ENCODE peak calls at places on chromosomes 6 and 20, in ten cellular contexts. H is neural progenitor cell, C is A549, U is PC-9, Q is GM23338, O is HCT116, W is cardiac muscle cell, G is PC-3, M is ascending aorta, I is dorsolateral prefrontal cortex. P is an unnamed sample.

GRCh38 chr6:63571382-63571882 is 848 bp upstream of the LOC128125822 start:
- DNase-seq in Q (peak), O (no peak), W (no peak), H (no peak), U (no peak), C (no peak), I (no peak), G (no peak), M (no peak), P (no peak)

GRCh38 chr20:36855241-36855657 is 20.7 kb upstream of the TLDC2 start:
- DNase-seq in H (no peak), G (no peak), U (no peak), W (no peak), M (no peak), Q (no peak), C (no peak), O (no peak), I (no peak), P (no peak)

GRCh38 chr6:16688984-16689636 is 72.2 kb downstream of the ATXN1 start:
- DNase-seq in O (no peak), Q (no peak), H (no peak), I (no peak), C (peak), M (no peak), U (no peak), W (peak), G (peak), P (no peak)

GRCh38 chr20:63100926-63101699 is 94.3 kb upstream of the BHLHE23 start:
- DNase-seq in M (peak), I (peak), G (no peak), W (no peak), H (no peak), O (no peak), Q (no peak), C (no peak), U (no peak), P (no peak)

GRCh38 chr6:138432063-138432356 is 28.0 kb downstream of the HEBP2 start:
- DNase-seq in O (no peak), Q (no peak), C (no peak), H (no peak), G (no peak), U (no peak), W (no peak), M (no peak), I (no peak), P (no peak)

GRCh38 chr20:49325981-49326380 is 48.1 kb upstream of the ZNFX1 start:
- DNase-seq in W (peak), H (no peak), G (no peak), Q (no peak), C (no peak), U (no peak), M (no peak), I (no peak), O (no peak), P (no peak)

GRCh38 chr20:47357296-47358051 is 975 bp upstream of the ZMYND8 start:
- DNase-seq in W (peak), C (peak), M (peak), I (peak), G (peak), Q (peak), O (peak), H (peak), U (peak), P (peak)

GRCh38 chr6:47098570-47098993 is 56.5 kb upstream of the ADGRF1 start:
- DNase-seq in W (peak), C (no peak), U (no peak), M (no peak), I (no peak), G (no peak), O (no peak), Q (no peak), H (no peak), P (peak)

GRCh38 chr6:138485005-138485545 is 14.2 kb downstream of the NHSL1 start:
- DNase-seq in W (peak), C (no peak), O (no peak), M (no peak), U (no peak), H (peak), Q (peak), I (no peak), G (no peak), P (no peak)

GRCh38 chr6:1869766-1870165 is 260.1 kb downstream of the FOXC1 start:
- DNase-seq in C (no peak), W (no peak), Q (no peak), G (no peak), M (no peak), H (no peak), I (no peak), U (no peak), O (no peak), P (no peak)

GRCh38 chr6:34459899-34460593 is 5.8 kb upstream of the PACSIN1 start:
- DNase-seq in W (peak), M (no peak), Q (peak), C (peak), G (peak), I (no peak), H (peak), O (peak), U (no peak), P (peak)

GRCh38 chr6:139060332-139060731 is 31.8 kb downstream of the ABRACL start:
- DNase-seq in M (no peak), H (no peak), W (peak), Q (no peak), O (no peak), G (no peak), C (no peak), U (no peak), I (no peak), P (no peak)

GRCh38 chr6:165577556-165577955 is 85.5 kb downstream of the PDE10A start:
- DNase-seq in Q (no peak), O (no peak), U (no peak), W (no peak), M (no peak), I (no peak), C (no peak), G (no peak), H (no peak), P (no peak)

GRCh38 chr6:93104195-93104817 is 315.1 kb downstream of the EPHA7 start:
- DNase-seq in U (no peak), W (peak), O (no peak), C (no peak), H (peak), Q (no peak), G (no peak), M (no peak), I (no peak), P (no peak)

GRCh38 chr6:3045777-3046176 is 22.5 kb upstream of the RIPK1 start:
- DNase-seq in Q (no peak), I (no peak), W (no peak), H (no peak), U (no peak), M (no peak), G (no peak), C (no peak), O (no peak), P (no peak)

GRCh38 chr20:32019156-32019510 is 8.9 kb downstream of the CCM2L start:
- DNase-seq in M (no peak), O (no peak), Q (peak), C (peak), G (no peak), U (peak), I (no peak), H (peak), W (no peak), P (no peak)

GRCh38 chr6:55212147-55212546 is 37.8 kb downstream of the HCRTR2 start:
- DNase-seq in Q (no peak), C (no peak), U (no peak), I (no peak), H (no peak), M (no peak), G (peak), O (no peak), W (peak), P (no peak)

GRCh38 chr20:7193681-7194080 is 426.2 kb downstream of the BMP2 start:
- DNase-seq in O (no peak), H (no peak), G (peak), U (no peak), I (no peak), M (no peak), Q (no peak), W (no peak), C (no peak), P (no peak)

GRCh38 chr20:31890646-31891045 is 20.2 kb downstream of the TTLL9 start:
- DNase-seq in G (no peak), H (no peak), M (no peak), O (no peak), C (no peak), W (no peak), Q (no peak), I (no peak), U (no peak), P (no peak)

GRCh38 chr6:42375007-42375635 is 76.6 kb downstream of the TRERF1 start:
- DNase-seq in W (no peak), C (no peak), O (no peak), H (no peak), I (no peak), M (no peak), Q (no peak), U (no peak), G (no peak), P (no peak)

GRCh38 chr6:137272403-137272802 is 53.2 kb upstream of the IFNGR1 start:
- DNase-seq in G (no peak), U (no peak), Q (no peak), O (no peak), M (no peak), C (no peak), H (no peak), I (no peak), W (no peak), P (no peak)

GRCh38 chr20:23084282-23084844 is 1.8 kb downstream of the CD93 start:
- DNase-seq in H (no peak), I (no peak), Q (no peak), C (no peak), U (no peak), M (no peak), G (no peak), O (no peak), W (no peak), P (no peak)

GRCh38 chr20:23086056-23086551 is at the start of gene CD93:
- DNase-seq in G (no peak), O (no peak), H (no peak), I (no peak), W (peak), M (peak), C (no peak), Q (peak), U (no peak), P (peak)

GRCh38 chr20:23083553-23084220 is 2.4 kb downstream of the CD93 start:
- DNase-seq in H (no peak), O (no peak), I (no peak), C (no peak), M (no peak), G (no peak), U (no peak), W (no peak), Q (no peak), P (no peak)

GRCh38 chr20:23085415-23086055 is 589 bp downstream of the CD93 start:
- DNase-seq in M (no peak), G (no peak), C (no peak), W (no peak), Q (no peak), O (no peak), U (no peak), H (no peak), I (no peak), P (no peak)

DNA sequence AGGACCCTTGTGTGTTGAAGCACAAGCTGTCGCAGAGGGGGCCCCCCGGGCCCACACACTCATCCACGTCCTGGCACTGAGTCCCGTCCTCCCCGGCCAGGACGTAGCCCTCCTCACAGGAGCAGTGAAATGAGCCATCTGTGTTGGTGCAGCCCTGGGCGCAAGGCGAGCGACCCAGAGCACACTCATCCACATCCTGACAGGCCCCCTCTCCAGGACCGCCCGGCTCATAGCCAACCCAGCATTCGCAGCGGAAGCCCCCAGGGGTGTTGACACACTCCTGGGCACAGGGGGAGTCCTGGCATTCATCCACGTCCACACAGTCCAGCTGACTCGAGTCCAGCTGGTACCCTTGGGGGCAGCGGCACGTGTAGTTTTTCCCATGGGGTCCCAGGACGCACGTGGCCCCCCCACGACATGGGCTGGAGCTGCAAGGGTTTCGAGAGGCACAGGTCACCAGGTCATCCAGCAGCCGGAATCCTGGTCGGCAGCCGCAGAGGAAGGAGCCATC is 1.2 kb downstream of the CD93 start:
- DNase-seq in U (no peak), H (no peak), G (no peak), I (no peak), Q (no peak), C (no peak), M (no peak), O (no peak), W (no peak), P (no peak)
- H3K4me3 ChIP-seq in U (no peak), H (no peak), G (no peak), I (no peak), Q (no peak), C (no peak), M (peak), O (no peak), W (no peak), P (peak)

GRCh38 chr20:24764825-24765224 is 184.2 kb upstream of the CST7 start:
- DNase-seq in U (no peak), G (no peak), I (no peak), Q (no peak), M (peak), W (no peak), H (no peak), C (no peak), O (no peak), P (no peak)
- H3K27ac ChIP-seq in U (no peak), G (no peak), I (no peak), Q (no peak), M (no peak), W (no peak), H (no peak), C (no peak), O (no peak), P (no peak)

DNA sequence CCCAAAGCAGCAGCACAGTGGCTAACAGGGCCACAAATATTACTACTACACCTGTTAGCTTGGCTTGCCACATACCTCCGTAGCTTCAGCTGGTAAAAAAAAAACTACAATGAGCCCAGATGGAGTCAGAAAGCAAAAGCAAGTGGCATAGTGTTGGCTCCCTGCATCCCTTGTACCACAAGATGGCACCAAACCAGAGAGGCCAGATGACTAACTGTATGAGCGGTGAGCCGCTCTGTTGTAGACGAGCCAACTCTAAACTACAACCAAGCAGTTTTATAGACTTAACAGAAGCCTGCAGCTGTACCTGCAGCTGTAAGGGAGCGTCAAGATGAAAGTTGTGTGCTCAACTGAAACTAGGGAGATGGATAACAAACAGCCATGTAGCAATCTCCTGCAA is 84.5 kb upstream of the MCHR2 start:
- DNase-seq in U (no peak), Q (peak), O (peak), G (peak), M (no peak), W (peak), C (peak), H (peak), I (no peak), P (peak)
- TF ChIP-seq CTCF in U (no peak), Q (peak), O (peak), G (peak), M (no peak), W (peak), C (peak), H (peak), I (peak), P (no peak)

GRCh38 chr6:122400467-122401089 is 1.1 kb downstream of the HSF2 start:
- DNase-seq in H (no peak), C (no peak), G (no peak), Q (no peak), I (no peak), M (no peak), O (no peak), W (no peak), U (no peak), P (no peak)
- H3K4me3 ChIP-seq in H (peak), C (peak), G (peak), Q (peak), I (peak), M (peak), O (peak), W (peak), U (peak), P (peak)

DNA sequence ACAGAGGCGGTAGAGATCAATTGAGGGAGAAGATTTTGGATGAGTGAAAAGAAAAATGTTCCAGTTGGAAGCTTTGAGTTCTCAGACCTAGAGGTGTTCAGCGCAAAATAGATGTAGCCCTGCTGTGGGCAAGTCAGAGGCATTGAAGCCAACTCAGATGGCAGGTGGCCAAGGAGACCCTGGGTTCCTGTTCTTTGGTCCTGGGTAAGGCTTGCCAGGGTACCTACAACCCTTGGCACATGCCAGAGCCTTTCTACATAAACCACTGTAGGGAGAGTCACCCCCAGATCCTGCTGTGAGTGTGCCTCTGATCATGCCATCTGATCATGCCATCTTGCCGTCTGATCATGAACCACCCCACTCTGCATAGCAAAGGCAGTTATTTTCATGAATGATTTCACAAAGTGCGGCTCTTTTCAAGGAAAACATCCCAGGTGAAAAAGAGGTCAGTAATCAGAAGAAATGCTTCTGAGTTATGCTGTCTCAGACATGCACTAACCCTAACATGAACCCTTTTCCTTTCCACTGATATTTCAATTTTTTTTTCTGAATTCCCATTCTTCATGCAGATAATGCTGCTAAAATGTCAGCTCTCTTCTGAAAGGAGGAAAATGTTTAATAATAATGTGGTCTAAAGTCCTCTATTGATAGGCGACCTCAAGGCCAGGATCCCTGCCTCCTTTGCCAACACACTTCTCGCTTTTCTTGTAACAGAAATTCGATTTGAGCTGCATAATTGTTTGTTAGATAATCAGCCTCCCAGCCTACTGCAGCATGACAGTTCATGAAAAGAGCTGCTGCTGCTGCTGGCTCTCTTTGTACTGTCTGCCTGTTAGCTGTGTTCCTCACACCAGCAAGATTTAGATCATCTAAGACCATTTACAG is 153.7 kb downstream of the MTHFD1L start:
- DNase-seq in C (no peak), G (no peak), Q (no peak), H (no peak), I (no peak), M (no peak), O (no peak), U (no peak), W (no peak), P (no peak)
- H3K27ac ChIP-seq in C (peak), G (no peak), Q (no peak), H (no peak), I (no peak), M (no peak), O (peak), U (no peak), W (peak), P (peak)

DNA sequence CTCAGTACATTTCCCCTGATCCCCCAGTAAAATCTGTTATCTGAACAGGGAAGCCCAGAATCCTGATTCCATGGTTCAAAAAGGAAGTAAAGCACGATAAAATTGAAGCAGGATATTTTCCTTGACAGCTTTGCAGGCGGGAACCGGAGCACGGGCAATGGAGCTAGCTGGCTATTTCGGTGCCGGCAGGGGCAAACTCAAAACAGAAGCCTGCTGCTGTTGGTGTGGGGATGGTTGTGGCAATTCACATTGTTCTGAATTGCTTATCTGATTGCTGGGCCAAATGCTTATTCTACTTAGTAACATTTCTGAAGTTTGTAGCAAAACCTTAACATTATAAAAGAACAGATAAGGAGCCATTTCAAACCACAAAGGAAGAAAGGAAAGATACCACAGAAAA is 172.4 kb downstream of the MMS22L start:
- DNase-seq in C (no peak), M (no peak), W (peak), G (no peak), H (no peak), O (no peak), I (no peak), U (no peak), Q (no peak), P (no peak)
- TF ChIP-seq CTCF in C (no peak), M (no peak), W (no peak), G (no peak), H (no peak), O (no peak), I (no peak), U (no peak), Q (no peak), P (no peak)

P was measured in adrenal gland.